ENCODE peak calls at places on chromosomes 6 and 20, in ten cellular contexts. C is iPS-NIHi11, E is NT2/D1, K is frontal cortex, B is Karpas-422, S is NCI-H748 treated with DMSO at 0.1 percent for 48 hours, D is dorsolateral prefrontal cortex, R is germinal center, N is ovary, G is DMS153. J is an unnamed sample.

GRCh38 chr20:41131594-41132387 is 5.6 kb upstream of the PLCG1 start:
- DNase-seq in E (no peak), N (no peak), B (no peak), S (no peak), D (no peak), R (no peak), C (no peak), G (no peak), K (no peak), J (no peak)

GRCh38 chr20:3101737-3102574 is 17.4 kb upstream of the AVP start:
- DNase-seq in G (no peak), B (no peak), D (no peak), K (no peak), C (no peak), N (no peak), E (no peak), S (no peak), R (no peak), J (no peak)

GRCh38 chr6:98929498-98930060 is 18.2 kb downstream of the FBXL4 start:
- DNase-seq in G (no peak), S (no peak), N (no peak), R (no peak), K (no peak), D (no peak), B (no peak), C (no peak), E (no peak), J (no peak)

GRCh38 chr6:40815731-40816130 is 223.3 kb downstream of the UNC5CL start:
- DNase-seq in R (no peak), G (no peak), D (no peak), E (no peak), K (no peak), B (no peak), S (no peak), C (no peak), N (no peak), J (no peak)

GRCh38 chr6:15622045-15622750 is 40.6 kb downstream of the DTNBP1 start:
- DNase-seq in S (no peak), C (no peak), K (no peak), D (no peak), R (no peak), E (no peak), N (no peak), G (no peak), B (no peak), J (no peak)

GRCh38 chr6:110246900-110247546 is 66.8 kb downstream of the CDC40 start:
- DNase-seq in B (no peak), D (no peak), R (no peak), K (no peak), N (no peak), G (no peak), S (no peak), E (no peak), C (no peak), J (no peak)

GRCh38 chr6:39050453-39051112 is 2.0 kb downstream of the GLP1R start:
- DNase-seq in B (no peak), E (no peak), C (no peak), K (no peak), R (no peak), G (no peak), D (no peak), S (no peak), N (no peak), J (no peak)

GRCh38 chr6:32460528-32460927 is 20.8 kb downstream of the HLA-DRA start:
- DNase-seq in G (no peak), S (no peak), D (no peak), C (no peak), K (no peak), N (no peak), B (peak), E (no peak), R (peak), J (no peak)

GRCh38 chr20:60528141-60528540 is 569.9 kb downstream of the CDH26 start:
- DNase-seq in C (no peak), N (no peak), D (no peak), S (no peak), R (no peak), K (no peak), B (no peak), G (no peak), E (no peak), J (no peak)

GRCh38 chr6:36145495-36145894 is 15.2 kb downstream of the MAPK13 start:
- DNase-seq in G (no peak), R (no peak), N (no peak), E (no peak), D (no peak), S (no peak), K (no peak), B (no peak), C (no peak), J (no peak)

GRCh38 chr6:157328108-157328692 is 4.9 kb upstream of the TMEM242 start:
- DNase-seq in D (no peak), N (no peak), E (no peak), C (no peak), K (no peak), S (no peak), R (no peak), B (no peak), G (no peak), J (no peak)

GRCh38 chr6:110529355-110529754 is 52.9 kb upstream of the SLC22A16 start:
- DNase-seq in D (no peak), B (no peak), R (no peak), N (no peak), S (no peak), G (no peak), C (no peak), E (no peak), K (no peak), J (no peak)

GRCh38 chr6:235763-236360 is 56.4 kb upstream of the DUSP22 start:
- DNase-seq in K (no peak), S (no peak), D (no peak), R (no peak), B (no peak), N (no peak), E (no peak), C (no peak), G (no peak), J (no peak)

GRCh38 chr20:54276577-54277169 is 68.8 kb downstream of the PFDN4 start:
- DNase-seq in E (no peak), B (no peak), G (no peak), N (no peak), C (no peak), D (no peak), S (no peak), K (no peak), R (no peak), J (no peak)

GRCh38 chr6:15879372-15880261 is 216.8 kb upstream of the DTNBP1 start:
- DNase-seq in E (no peak), S (peak), N (peak), R (peak), G (peak), K (no peak), D (no peak), C (no peak), B (peak), J (no peak)

GRCh38 chr20:50980071-50980681 is 21.6 kb downstream of the MOCS3 start:
- DNase-seq in C (no peak), E (no peak), B (no peak), G (no peak), R (no peak), K (no peak), N (no peak), S (no peak), D (no peak), J (no peak)

GRCh38 chr20:62624325-62624690 is 18.0 kb upstream of the SLCO4A1 start:
- DNase-seq in R (peak), C (no peak), N (no peak), K (no peak), B (peak), E (no peak), G (peak), S (no peak), D (no peak), J (no peak)

GRCh38 chr6:31896856-31897611 is 464 bp downstream of the EHMT2 start:
- DNase-seq in R (no peak), E (no peak), S (no peak), G (no peak), K (peak), N (no peak), B (peak), C (peak), D (no peak), J (no peak)

GRCh38 chr20:39145921-39146320 is 183.8 kb downstream of the DHX35 start:
- DNase-seq in B (no peak), R (no peak), S (no peak), C (no peak), N (no peak), K (no peak), D (no peak), E (no peak), G (no peak), J (no peak)

GRCh38 chr6:168133186-168133585 is 54.2 kb upstream of the FRMD1 start:
- DNase-seq in B (no peak), K (peak), N (peak), R (no peak), D (peak), S (no peak), G (no peak), C (peak), E (no peak), J (no peak)

GRCh38 chr6:152948150-152948768 is 34.6 kb downstream of the FBXO5 start:
- DNase-seq in R (peak), B (peak), C (peak), D (no peak), S (peak), K (no peak), G (no peak), N (no peak), E (no peak), J (no peak)

GRCh38 chr20:10077081-10077471 is 42.3 kb downstream of the ANKEF1 start:
- DNase-seq in R (no peak), B (peak), K (no peak), D (no peak), N (no peak), S (no peak), C (peak), G (no peak), E (no peak), J (peak)

GRCh38 chr6:161292650-161293281 is 18.9 kb upstream of the AGPAT4 start:
- DNase-seq in G (no peak), K (no peak), R (no peak), S (no peak), N (no peak), D (no peak), E (no peak), C (no peak), B (no peak), J (no peak)

GRCh38 chr20:41245086-41245707 is 72.3 kb downstream of the ZHX3 start:
- DNase-seq in K (no peak), E (peak), D (no peak), R (no peak), S (no peak), G (peak), C (peak), B (peak), N (peak), J (peak)

GRCh38 chr6:167827588-167828324 is 1.0 kb downstream of the AFDN start:
- DNase-seq in K (peak), D (peak), B (peak), C (peak), G (no peak), E (no peak), N (peak), S (peak), R (peak), J (peak)

GRCh38 chr6:30483677-30484279 is 5.5 kb upstream of the HLA-E start:
- DNase-seq in E (no peak), C (peak), S (peak), K (peak), D (no peak), B (peak), G (no peak), N (no peak), R (no peak), J (no peak)

GRCh38 chr20:52201395-52201794 is 9.8 kb upstream of the ZFP64 start:
- DNase-seq in C (no peak), N (no peak), R (no peak), S (peak), K (no peak), D (no peak), B (no peak), G (peak), E (no peak), J (no peak)

GRCh38 chr20:4227085-4227821 is 211.9 kb upstream of the RNF24 start:
- DNase-seq in K (no peak), C (peak), E (no peak), G (no peak), N (no peak), R (no peak), S (peak), D (no peak), B (peak), J (peak)

GRCh38 chr6:107386904-107387303 is 72.5 kb downstream of the PDSS2 start:
- DNase-seq in S (no peak), K (no peak), N (no peak), D (no peak), C (no peak), R (no peak), G (no peak), B (no peak), E (no peak), J (no peak)

GRCh38 chr20:32333988-32334885 is 23.9 kb upstream of the ASXL1 start:
- DNase-seq in K (no peak), D (peak), R (no peak), B (no peak), E (no peak), G (no peak), N (peak), S (no peak), C (no peak), J (no peak)

GRCh38 chr20:21232546-21233280 is 70.4 kb upstream of the XRN2 start:
- DNase-seq in G (no peak), C (no peak), K (no peak), R (no peak), S (peak), D (no peak), N (no peak), E (no peak), B (no peak), J (no peak)

GRCh38 chr6:142433419-142433818 is 131.6 kb downstream of the ADGRG6 start:
- DNase-seq in R (no peak), S (no peak), G (no peak), C (no peak), E (no peak), D (no peak), B (no peak), N (no peak), K (no peak), J (no peak)

GRCh38 chr6:75144396-75144795 is 61.5 kb downstream of the COL12A1 start:
- DNase-seq in R (no peak), K (no peak), E (no peak), B (no peak), G (no peak), S (no peak), D (no peak), C (no peak), N (no peak), J (no peak)

GRCh38 chr6:145814035-145814500 is 527 bp downstream of the FBXO30 start:
- DNase-seq in G (no peak), C (peak), B (peak), R (peak), D (no peak), N (peak), K (peak), S (no peak), E (peak), J (peak)

J was measured in WTC11.